ENCODE peak calls at places on chromosomes 11 and 22, in six cellular contexts. T, U, R, S, V and Q are unnamed samples.

GRCh38 chr22:49896201-49896600 is 22.0 kb downstream of the ALG12 start:
- DNase-seq in T (no peak), U (no peak), R (no peak), S (no peak), V (no peak), Q (no peak)

GRCh38 chr11:60334005-60334620 is 7.1 kb downstream of the MS4A6E start:
- DNase-seq in T (peak), U (peak), R (no peak), S (no peak), V (peak), Q (peak)

GRCh38 chr11:95135155-95135554 is 45.5 kb downstream of the ENDOD1 start:
- DNase-seq in T (no peak), U (no peak), R (no peak), S (no peak), V (no peak), Q (no peak)

GRCh38 chr11:129295746-129296145 is 79.9 kb upstream of the BARX2 start:
- DNase-seq in T (no peak), U (no peak), R (no peak), S (no peak), V (no peak), Q (no peak)

GRCh38 chr11:8766043-8766992 is 83.7 kb downstream of the RPL27A start:
- DNase-seq in T (no peak), U (no peak), R (no peak), S (no peak), V (peak), Q (no peak)

GRCh38 chr11:69403556-69404215 is 77.8 kb upstream of the LINC01488 start:
- DNase-seq in T (no peak), U (no peak), R (no peak), S (no peak), V (no peak), Q (no peak)

GRCh38 chr11:126989942-126990715 is 10.4 kb downstream of the KIRREL3 start:
- DNase-seq in T (peak), U (peak), R (no peak), S (no peak), V (peak), Q (peak)

GRCh38 chr11:76628408-76628947 is 42.1 kb downstream of the LRRC32 start:
- DNase-seq in T (peak), U (no peak), R (no peak), S (peak), V (no peak), Q (no peak)

GRCh38 chr11:7592706-7593105 is 78.9 kb downstream of the PPFIBP2 start:
- DNase-seq in T (no peak), U (no peak), R (no peak), S (no peak), V (no peak), Q (no peak)

GRCh38 chr11:57116654-57117053 is 65.1 kb upstream of the LRRC55 start:
- DNase-seq in T (no peak), U (peak), R (no peak), S (no peak), V (peak), Q (no peak)

GRCh38 chr22:37018815-37019308 is 385 bp downstream of the TST start:
- DNase-seq in T (peak), U (peak), R (no peak), S (no peak), V (peak), Q (no peak)

GRCh38 chr22:30665786-30666185 is 1.9 kb downstream of the DUSP18 start:
- DNase-seq in T (no peak), U (no peak), R (no peak), S (no peak), V (no peak), Q (no peak)

GRCh38 chr11:88538088-88538487 is 200.6 kb upstream of the CTSC start:
- DNase-seq in T (no peak), U (no peak), R (no peak), S (no peak), V (no peak), Q (no peak)

GRCh38 chr22:45834241-45834640 is 142.7 kb downstream of the WNT7B start:
- DNase-seq in T (no peak), U (no peak), R (no peak), S (no peak), V (no peak), Q (no peak)

GRCh38 chr22:46854125-46854870 is 91.8 kb downstream of the TBC1D22A start:
- DNase-seq in T (no peak), U (no peak), R (no peak), S (peak), V (no peak), Q (no peak)

GRCh38 chr11:66291706-66292542 is at the start of gene TMEM151A:
- DNase-seq in T (no peak), U (no peak), R (no peak), S (no peak), V (peak), Q (peak)

GRCh38 chr22:19292262-19293230 is 1.0 kb upstream of the CLTCL1 start:
- DNase-seq in T (no peak), U (no peak), R (no peak), S (peak), V (no peak), Q (peak)

GRCh38 chr11:108551653-108552462 is 41.7 kb downstream of the EXPH5 start:
- DNase-seq in T (no peak), U (peak), R (no peak), S (no peak), V (peak), Q (no peak)

GRCh38 chr11:57386178-57386945 is 4.1 kb downstream of the PRG2 start:
- DNase-seq in T (no peak), U (no peak), R (no peak), S (no peak), V (no peak), Q (no peak)

GRCh38 chr11:126978155-126978554 is 22.4 kb downstream of the KIRREL3 start:
- DNase-seq in T (no peak), U (no peak), R (no peak), S (no peak), V (peak), Q (no peak)

GRCh38 chr22:36790648-36791047 is 14.7 kb upstream of the IFT27 start:
- DNase-seq in T (no peak), U (no peak), R (no peak), S (no peak), V (no peak), Q (no peak)

GRCh38 chr11:119729581-119730346 is 764 bp upstream of the NECTIN1 start:
- DNase-seq in T (no peak), U (no peak), R (peak), S (no peak), V (peak), Q (no peak)